ENCODE peak calls at places on chromosomes 6 and 20, in ten cellular contexts. V is heart left ventricle; O is keratinocyte; W is transverse colon; U is breast epithelium; B is psoas muscle; Y is left ventricle myocardium inferior; Q is adrenal gland; J is CD4-positive, alpha-beta T cell; Z is right lobe of liver. D is an unnamed sample. For H3K9me3, the result is how much of the 10 kb centered on the place peaks cover.

GRCh38 chr6:29696147-29697129 is 15.5 kb upstream of the ZFP57 start:
- DNase-seq in Q (peak), Y (no peak), Z (no peak), J (no peak), O (no peak), V (no peak), W (no peak), U (no peak), B (no peak), D (no peak)

GRCh38 chr6:36717231-36717825 is 19.7 kb downstream of the RAB44 start:
- DNase-seq in B (no peak), U (no peak), W (no peak), Z (no peak), Q (no peak), O (no peak), J (no peak), Y (no peak), V (no peak), D (no peak)

GRCh38 chr6:125867483-125867935 is 76.7 kb downstream of the NCOA7 start:
- DNase-seq in B (no peak), O (peak), J (no peak), Q (no peak), U (peak), V (no peak), Y (no peak), Z (no peak), W (peak), D (peak)

GRCh38 chr20:57076202-57076651 is 190.2 kb downstream of the BMP7 start:
- DNase-seq in B (no peak), Q (peak), O (no peak), W (no peak), U (no peak), V (no peak), J (no peak), Z (no peak), Y (no peak), D (no peak)

GRCh38 chr20:8583209-8584106 is 451.4 kb downstream of the PLCB1 start:
- DNase-seq in W (peak), O (no peak), U (no peak), J (no peak), Q (no peak), Y (no peak), B (no peak), V (no peak), Z (no peak), D (no peak)

GRCh38 chr20:47704746-47705496 is 80.4 kb downstream of the SULF2 start:
- DNase-seq in Z (no peak), V (peak), Y (peak), J (no peak), B (peak), W (no peak), U (no peak), O (no peak), Q (no peak), D (no peak)

GRCh38 chr6:86255973-86256372 is 613.3 kb upstream of the SYNCRIP start:
- DNase-seq in Z (no peak), Q (no peak), B (no peak), J (no peak), O (no peak), U (no peak), V (no peak), W (no peak), Y (no peak), D (no peak)

GRCh38 chr6:72588155-72588554 is 33.7 kb upstream of the KCNQ5 start:
- DNase-seq in Y (no peak), U (no peak), J (no peak), B (no peak), Z (no peak), V (no peak), W (no peak), Q (no peak), O (no peak), D (no peak)

GRCh38 chr20:8744228-8744844 is 324.6 kb upstream of the PLCB4 start:
- DNase-seq in O (no peak), B (no peak), Q (no peak), J (no peak), Z (no peak), U (no peak), V (no peak), W (no peak), Y (no peak), D (no peak)

GRCh38 chr6:25746968-25747367 is 7.6 kb upstream of the SLC17A4 start:
- DNase-seq in Q (no peak), W (peak), O (no peak), V (no peak), J (no peak), U (no peak), Y (no peak), B (no peak), Z (no peak), D (no peak)

GRCh38 chr6:29728173-29728879 is 5.1 kb downstream of the HLA-F start:
- DNase-seq in Z (no peak), B (no peak), O (no peak), W (no peak), J (no peak), Q (no peak), V (no peak), U (no peak), Y (no peak), D (no peak)

GRCh38 chr6:119669228-119669627 is 319.7 kb upstream of the MAN1A1 start:
- DNase-seq in B (no peak), Q (no peak), Z (no peak), O (no peak), U (no peak), J (no peak), V (no peak), W (no peak), Y (no peak), D (no peak)

GRCh38 chr20:50333856-50334255 is 143.2 kb downstream of the CEBPB start:
- DNase-seq in U (no peak), Y (no peak), Q (peak), B (no peak), Z (no peak), V (no peak), O (no peak), W (no peak), J (no peak), D (no peak)

GRCh38 chr20:17559338-17559737 is 10.5 kb upstream of the DSTN start:
- DNase-seq in W (no peak), U (no peak), Z (no peak), B (no peak), Q (no peak), J (no peak), Y (no peak), V (no peak), O (no peak), D (peak)

GRCh38 chr6:113879186-113880096 is 22.3 kb downstream of the MARCKS start:
- DNase-seq in V (peak), Z (peak), Y (no peak), B (no peak), Q (peak), U (no peak), O (no peak), W (peak), J (no peak), D (no peak)

GRCh38 chr20:61748376-61748775 is 317.3 kb downstream of the TAF4 start:
- DNase-seq in W (no peak), J (no peak), Z (no peak), Y (no peak), V (no peak), B (no peak), U (no peak), Q (no peak), O (no peak), D (no peak)

GRCh38 chr20:14879839-14880238 is 542.4 kb upstream of the FLRT3 start:
- DNase-seq in B (no peak), U (no peak), J (no peak), O (no peak), W (no peak), V (no peak), Y (no peak), Q (no peak), Z (no peak), D (no peak)

GRCh38 chr6:79391511-79391910 is 145.7 kb downstream of the LCA5 start:
- DNase-seq in V (no peak), U (no peak), W (no peak), O (no peak), Z (no peak), Q (no peak), Y (no peak), B (no peak), J (no peak), D (no peak)

GRCh38 chr20:61951695-61952533 is 113.8 kb downstream of the TAF4 start:
- DNase-seq in Q (no peak), W (no peak), B (no peak), Z (no peak), V (peak), O (no peak), J (no peak), Y (no peak), U (peak), D (no peak)

GRCh38 chr20:47044938-47045337 is 150.3 kb downstream of the EYA2 start:
- DNase-seq in U (no peak), Z (no peak), V (no peak), Q (no peak), B (no peak), J (no peak), Y (no peak), W (no peak), O (no peak), D (no peak)

GRCh38 chr6:35213161-35213823 is 464 bp upstream of the SCUBE3 start:
- DNase-seq in U (no peak), Z (peak), Q (no peak), J (no peak), O (no peak), B (no peak), W (no peak), Y (no peak), V (no peak), D (no peak)

GRCh38 chr6:125842091-125842626 is 51.4 kb downstream of the NCOA7 start:
- DNase-seq in O (no peak), Y (no peak), J (no peak), B (no peak), Z (no peak), V (no peak), U (no peak), W (no peak), Q (no peak), D (no peak)

GRCh38 chr20:41047975-41048305 is 19.3 kb downstream of the TOP1 start:
- DNase-seq in J (no peak), U (no peak), B (no peak), Z (no peak), Q (no peak), W (no peak), Y (no peak), V (no peak), O (no peak), D (no peak)

GRCh38 chr6:43308101-43308989 is at the start of gene CRIP3:
- DNase-seq in Q (peak), O (no peak), U (no peak), J (peak), W (peak), B (no peak), V (peak), Y (peak), Z (peak), D (no peak)
- TF ChIP-seq CTCF in Q (no peak), O (peak), U (no peak), J (peak), W (peak), B (no peak), V (peak), Y (peak), Z (peak), D (no peak)

GRCh38 chr6:143543435-143543834 is 31.9 kb upstream of the FUCA2 start:
- DNase-seq in J (no peak), Y (no peak), W (no peak), U (no peak), V (no peak), Q (no peak), Z (no peak), B (no peak), O (no peak), D (no peak)
- H3K9me3 ChIP-seq in J (under half), Y (under half), W (under half), U (under half), V (under half), Q (under half), Z (under half), B (under half), O (under half), D (under half)

DNA sequence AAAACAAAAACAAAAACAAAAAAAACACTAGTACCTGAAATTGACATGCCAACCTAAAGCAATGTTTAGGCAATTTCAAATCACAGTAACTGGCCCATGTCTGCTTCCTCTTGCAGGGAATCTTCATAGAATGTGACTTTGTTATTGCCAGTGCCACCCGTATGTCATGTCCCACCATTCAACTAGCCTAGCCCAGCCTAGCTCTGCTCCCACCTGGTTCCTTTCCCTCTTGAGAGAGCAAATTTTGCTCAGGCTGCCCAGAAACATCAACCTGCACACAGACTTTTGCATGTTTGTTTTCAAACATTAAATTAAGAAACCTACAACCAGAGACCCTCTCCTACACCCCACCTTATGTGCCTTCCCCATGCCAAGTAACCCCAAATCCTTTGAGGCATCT is 124.8 kb upstream of the SLC2A12 start:
- DNase-seq in Q (no peak), Y (no peak), B (no peak), V (no peak), W (no peak), U (no peak), Z (no peak), O (no peak), J (no peak), D (no peak)
- H3K27ac ChIP-seq in Q (peak), Y (peak), B (peak), V (peak), W (no peak), U (peak), Z (peak), O (no peak), J (peak), D (peak)

DNA sequence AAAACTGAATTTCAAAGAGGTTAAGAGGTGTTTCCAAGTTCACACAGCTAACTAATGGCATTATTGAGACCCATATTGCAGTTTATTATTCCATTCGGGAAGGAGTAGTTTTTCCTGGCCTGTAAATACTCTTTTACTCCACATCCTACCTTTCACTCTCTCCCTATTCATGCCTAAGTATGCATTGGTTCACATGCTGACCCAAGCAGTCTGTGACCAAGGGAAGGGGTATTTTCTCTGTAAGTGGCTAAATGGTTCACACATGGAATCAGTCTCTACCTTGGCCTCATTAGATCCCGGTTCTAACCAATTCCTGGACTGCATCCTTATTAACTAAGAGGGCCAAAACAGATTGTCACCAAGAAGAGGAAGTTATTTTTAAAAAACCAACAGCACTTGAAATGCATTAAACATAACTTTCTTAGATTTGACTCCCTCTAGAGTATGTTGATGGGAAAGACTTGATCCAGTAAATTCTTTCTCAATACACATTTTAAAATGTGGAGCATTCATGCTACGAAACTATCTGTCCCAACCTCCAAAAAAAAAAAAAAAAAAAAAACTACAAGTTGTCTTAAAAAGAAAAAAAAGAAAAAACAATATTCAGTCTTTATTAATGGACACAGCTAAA is 17.8 kb upstream of the RSPO3 start:
- DNase-seq in V (no peak), Y (no peak), O (no peak), Z (no peak), B (no peak), W (no peak), J (no peak), Q (no peak), U (no peak), D (no peak)
- TF ChIP-seq CTCF in V (no peak), Y (peak), O (no peak), Z (no peak), B (no peak), W (no peak), J (no peak), Q (peak), U (no peak), D (no peak)

DNA sequence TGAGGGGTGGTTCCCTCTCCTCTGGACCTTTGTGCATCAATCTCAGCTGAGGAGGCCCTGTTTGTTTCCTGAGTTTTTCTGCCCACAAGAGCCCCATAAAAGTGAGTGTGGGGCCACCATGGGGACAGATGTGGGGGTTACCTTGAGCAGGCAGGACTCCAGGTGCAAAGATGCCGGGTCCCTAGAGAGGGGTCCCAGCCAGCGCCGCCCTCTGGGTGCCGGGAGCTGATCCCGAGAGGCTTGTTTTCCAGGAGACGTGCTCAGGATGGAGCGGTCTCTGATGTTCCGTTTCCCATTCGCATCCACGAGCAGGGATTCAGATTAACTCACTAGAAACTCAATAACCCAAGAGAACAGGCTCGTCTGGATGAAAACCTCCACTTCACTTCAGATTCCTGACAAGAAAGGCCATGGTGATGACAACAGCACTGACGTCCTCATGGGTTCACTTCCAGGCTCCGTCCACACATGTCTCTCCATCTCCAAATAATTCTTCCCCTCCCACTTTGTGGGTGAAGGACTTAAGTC is 21.9 kb downstream of the MYT1 start:
- DNase-seq in W (no peak), Y (no peak), J (no peak), B (no peak), Z (no peak), U (no peak), O (no peak), Q (no peak), V (no peak), D (no peak)
- H3K9me3 ChIP-seq in W (under half), Y (under half), J (under half), B (under half), Z (under half), U (under half), O (under half), Q (under half), V (under half), D (under half)

DNA sequence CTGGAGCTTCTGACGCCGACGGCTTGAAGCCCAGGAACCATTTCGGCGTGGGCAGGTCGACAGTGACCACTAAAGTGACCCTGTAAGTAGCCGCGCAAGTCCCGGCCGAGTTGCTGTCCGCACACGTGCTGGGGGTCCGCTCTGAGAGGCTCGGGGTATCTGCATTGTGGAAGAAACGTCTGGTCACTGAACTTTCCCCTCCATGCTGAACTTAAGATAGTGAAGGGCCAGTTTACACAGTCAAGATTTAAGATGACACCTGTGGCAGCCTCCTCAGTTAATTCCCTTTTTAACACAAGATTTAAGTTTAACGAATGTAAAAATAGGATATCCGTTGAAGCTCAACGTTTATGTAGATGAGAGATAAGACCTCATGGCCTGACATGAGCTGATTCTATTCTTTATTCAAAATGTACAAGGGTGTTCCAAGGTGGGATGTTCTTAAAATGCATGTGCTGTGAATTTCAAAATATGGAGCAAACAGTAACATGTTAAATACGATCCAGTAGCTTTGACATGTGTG is 116.3 kb downstream of the RTN4IP1 start:
- DNase-seq in O (no peak), U (no peak), V (no peak), W (no peak), Q (no peak), Z (no peak), Y (no peak), B (no peak), J (no peak), D (no peak)
- H3K27ac ChIP-seq in O (peak), U (peak), V (peak), W (peak), Q (peak), Z (peak), Y (peak), B (peak), J (peak), D (peak)

GRCh38 chr6:135498178-135498841 is 770 bp upstream of the AHI1 start:
- DNase-seq in Z (peak), V (peak), O (peak), Q (peak), Y (peak), B (peak), J (peak), U (peak), W (peak), D (peak)

GRCh38 chr6:135499441-135500340 is 2.2 kb upstream of the AHI1 start:
- DNase-seq in J (no peak), V (no peak), Q (no peak), U (no peak), Y (no peak), B (no peak), O (no peak), Z (no peak), W (no peak), D (no peak)

GRCh38 chr6:135496805-135497411 is 632 bp downstream of the AHI1 start:
- DNase-seq in Y (no peak), B (no peak), U (no peak), J (no peak), W (no peak), Z (no peak), O (no peak), V (no peak), Q (no peak), D (no peak)

GRCh38 chr6:135493218-135493961 is 4.2 kb downstream of the AHI1 start:
- DNase-seq in V (no peak), B (no peak), U (no peak), O (no peak), W (no peak), Y (no peak), J (no peak), Z (no peak), Q (no peak), D (no peak)

DNA sequence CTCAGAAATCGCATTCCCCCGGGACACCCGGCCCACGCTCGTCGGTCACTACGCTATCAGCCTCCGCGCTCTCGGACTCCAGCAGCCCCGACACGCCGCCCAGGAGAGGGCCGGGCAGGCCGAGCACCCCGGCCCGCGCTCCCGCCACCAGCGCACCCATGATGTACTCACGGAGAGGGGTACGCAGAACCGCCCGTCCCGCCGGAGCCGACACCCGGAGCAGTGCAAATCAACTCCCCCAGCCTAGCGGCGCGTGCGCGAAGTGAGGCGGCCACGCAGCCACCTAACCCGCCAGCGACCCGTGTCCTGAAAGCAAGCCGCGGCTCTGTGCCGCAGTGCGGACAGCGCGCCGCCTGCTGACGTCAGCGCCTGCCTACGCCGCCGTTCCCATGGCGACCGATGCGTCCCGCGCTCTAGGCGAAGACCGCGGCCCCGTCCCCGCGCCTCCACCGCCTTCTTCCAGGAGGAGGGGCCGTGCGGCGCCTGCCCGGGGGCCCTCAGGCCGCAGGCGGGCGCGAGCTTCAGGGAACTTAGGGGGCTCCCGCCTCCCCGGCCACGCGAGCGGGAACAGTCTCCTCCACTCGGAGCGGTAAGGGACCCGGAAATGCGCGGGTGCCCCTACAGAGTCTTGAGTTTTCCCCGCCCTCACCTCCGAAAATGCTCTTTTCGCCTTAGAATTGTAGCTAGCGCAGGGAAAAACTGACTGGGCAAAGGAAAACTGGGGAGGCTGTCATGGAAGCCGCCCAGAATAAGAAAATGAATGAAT is at the start of gene AHI1:
- DNase-seq in J (peak), W (peak), B (peak), Y (peak), Z (peak), V (peak), Q (peak), O (peak), U (peak), D (peak)
- TF ChIP-seq CTCF in J (no peak), W (peak), B (no peak), Y (no peak), Z (peak), V (peak), Q (peak), O (no peak), U (peak), D (no peak)

GRCh38 chr6:140548379-140548778 is 1173.9 kb upstream of the CITED2 start:
- DNase-seq in W (no peak), Z (no peak), V (no peak), Q (no peak), O (no peak), U (no peak), J (no peak), B (no peak), Y (no peak), D (no peak)
- H3K9me3 ChIP-seq in W (under half), Z (under half), V (under half), Q (under half), O (under half), U (under half), J (under half), B (under half), Y (under half), D (under half)

D was measured in lung.